ENCODE peak calls at places on chromosome 1, in six cellular contexts. E is esophagus muscularis mucosa, N is brain microvascular endothelial cell, R is small intestine, T is adrenal gland, Q is MM.1S. O is an unnamed sample.
A peak's percentile ranks its signal among the peaks of the same experiment; 100 is the strongest.

GRCh38 chr1:90189889-90190288 is 195.0 kb downstream of the ZNF326 start:
- DNase-seq in T (no peak), E (peak; percentile 72), R (no peak), Q (no peak), N (no peak), O (no peak)

GRCh38 chr1:228899421-228899956 is 164.2 kb downstream of the RHOU start:
- DNase-seq in R (peak; percentile 52), T (no peak), Q (no peak), N (no peak), E (no peak), O (no peak)

GRCh38 chr1:219858980-219859379 is 69.4 kb downstream of the SLC30A10 start:
- DNase-seq in E (no peak), R (peak; percentile 67), Q (no peak), N (no peak), T (no peak), O (no peak)

GRCh38 chr1:173477286-173478098 is at the start of gene PRDX6:
- DNase-seq in Q (peak; percentile 56), N (peak; percentile 77), E (peak; percentile 97), R (peak; percentile 46), T (peak; percentile 91), O (peak; percentile 67)

GRCh38 chr1:79460773-79461436 is 454.4 kb upstream of the ADGRL4 start:
- DNase-seq in Q (peak; percentile 73), R (no peak), E (no peak), T (no peak), N (no peak), O (no peak)

GRCh38 chr1:161166669-161167548 is 683 bp downstream of the PPOX start:
- DNase-seq in T (no peak), Q (peak; percentile 37), E (no peak), N (no peak), R (no peak), O (no peak)

GRCh38 chr1:7333576-7333975 is 437.5 kb upstream of the VAMP3 start:
- DNase-seq in R (no peak), E (no peak), T (no peak), N (no peak), Q (no peak), O (no peak)

GRCh38 chr1:75582725-75583261 is 28.1 kb downstream of the SLC44A5 start:
- DNase-seq in E (no peak), R (no peak), T (no peak), Q (no peak), N (no peak), O (no peak)

GRCh38 chr1:185733818-185734709 is at the start of gene HMCN1:
- DNase-seq in Q (peak; percentile 40), E (no peak), T (peak; percentile 69), N (peak; percentile 34), R (peak; percentile 65), O (peak; percentile 57)

GRCh38 chr1:31580513-31580870 is 4.2 kb downstream of the TINAGL1 start:
- DNase-seq in Q (no peak), T (no peak), N (no peak), E (peak; percentile 92), R (no peak), O (no peak)

GRCh38 chr1:5914676-5915285 is 77.4 kb downstream of the NPHP4 start:
- DNase-seq in E (no peak), Q (no peak), T (no peak), N (no peak), R (no peak), O (no peak)

GRCh38 chr1:168531605-168532345 is 12.0 kb downstream of the XCL2 start:
- DNase-seq in N (no peak), Q (no peak), E (no peak), R (no peak), T (no peak), O (no peak)

GRCh38 chr1:168535536-168535935 is 8.3 kb downstream of the XCL2 start:
- DNase-seq in T (no peak), N (no peak), E (no peak), Q (peak; percentile 91), R (peak; percentile 49), O (no peak)
- H3K4me3 ChIP-seq in T (no peak overlapping the region), N (no peak overlapping the region), E (no peak overlapping the region), Q (peak overlapping the region; percentile 18), R (no peak overlapping the region), O (no peak overlapping the region)

GRCh38 chr1:200153277-200154055 is 126.0 kb downstream of the NR5A2 start:
- DNase-seq in T (no peak), N (no peak), E (no peak), Q (peak; percentile 15), R (no peak), O (no peak)
- H3K4me3 ChIP-seq in T (no peak overlapping the region), N (no peak overlapping the region), E (no peak overlapping the region), Q (no peak overlapping the region), R (no peak overlapping the region), O (no peak overlapping the region)

GRCh38 chr1:20475002-20475401 is 11.0 kb downstream of the CAMK2N1 start:
- DNase-seq in N (no peak), T (no peak), R (no peak), Q (no peak), E (no peak), O (no peak)

GRCh38 chr1:20478072-20478660 is 7.8 kb downstream of the CAMK2N1 start:
- DNase-seq in Q (no peak), T (no peak), R (no peak), N (no peak), E (no peak), O (no peak)

GRCh38 chr1:20474333-20474975 is 11.6 kb downstream of the CAMK2N1 start:
- DNase-seq in E (no peak), T (no peak), Q (no peak), N (no peak), R (no peak), O (no peak)

GRCh38 chr1:20477355-20478071 is 8.5 kb downstream of the CAMK2N1 start:
- DNase-seq in N (no peak), T (peak; percentile 48), R (no peak), Q (no peak), E (no peak), O (peak; percentile 46)

GRCh38 chr1:20476260-20477038 is 9.6 kb downstream of the CAMK2N1 start:
- DNase-seq in E (no peak), N (no peak), T (peak; percentile 92), R (peak; percentile 98), Q (no peak), O (peak; percentile 21)
- H3K4me3 ChIP-seq in E (no peak overlapping the region), N (no peak overlapping the region), T (no peak overlapping the region), R (no peak overlapping the region), Q (no peak overlapping the region), O (no peak overlapping the region)

DNA sequence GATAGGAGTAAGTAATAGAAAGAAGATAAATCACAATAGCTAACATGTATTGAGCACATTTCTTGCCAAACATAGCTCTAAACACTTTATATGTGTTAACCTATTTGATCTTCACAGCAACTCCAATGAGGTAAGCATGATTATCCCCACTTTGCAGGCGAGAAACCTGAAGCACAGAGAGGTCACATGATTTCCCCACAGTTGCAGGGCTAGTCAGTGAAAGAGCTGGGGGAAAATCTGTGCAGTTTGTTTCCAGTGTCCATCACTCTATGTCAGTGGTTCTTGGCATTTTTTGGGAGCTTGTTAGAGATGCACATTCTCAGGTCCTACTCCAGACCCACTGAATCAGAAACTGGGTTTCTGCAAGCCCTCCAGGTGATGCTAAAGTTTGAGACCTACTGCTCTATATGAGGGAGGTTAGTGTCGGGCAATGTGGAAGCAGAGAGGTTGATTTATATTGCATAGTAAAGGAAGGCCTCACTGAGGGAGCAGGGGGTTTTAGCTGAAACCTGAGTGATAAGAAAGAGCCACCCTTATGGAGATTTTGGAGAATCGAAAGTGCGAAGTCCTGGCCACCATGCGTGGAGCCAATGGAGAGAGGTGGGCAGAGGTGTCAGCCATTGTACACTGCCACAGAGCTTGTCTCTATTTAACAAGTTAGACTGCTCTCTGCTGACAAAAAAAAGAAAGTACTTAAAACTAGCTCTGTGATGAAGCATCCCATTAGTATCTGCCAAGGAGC is 20.9 kb downstream of the MCOLN3 start:
- DNase-seq in Q (no peak), E (no peak), N (no peak), R (no peak), T (no peak), O (no peak)
- H3K4me3 ChIP-seq in Q (no peak overlapping the region), E (no peak overlapping the region), N (no peak overlapping the region), R (no peak overlapping the region), T (no peak overlapping the region), O (no peak overlapping the region)

GRCh38 chr1:10968411-10968826 is 44.0 kb upstream of the TARDBP start:
- DNase-seq in E (no peak), R (peak; percentile 36), T (peak; percentile 40), N (no peak), Q (peak; percentile 38), O (no peak)
- H3K4me3 ChIP-seq in E (peak overlapping the region; percentile 32), R (no peak overlapping the region), T (no peak overlapping the region), N (no peak overlapping the region), Q (peak overlapping the region; percentile 45), O (no peak overlapping the region)

DNA sequence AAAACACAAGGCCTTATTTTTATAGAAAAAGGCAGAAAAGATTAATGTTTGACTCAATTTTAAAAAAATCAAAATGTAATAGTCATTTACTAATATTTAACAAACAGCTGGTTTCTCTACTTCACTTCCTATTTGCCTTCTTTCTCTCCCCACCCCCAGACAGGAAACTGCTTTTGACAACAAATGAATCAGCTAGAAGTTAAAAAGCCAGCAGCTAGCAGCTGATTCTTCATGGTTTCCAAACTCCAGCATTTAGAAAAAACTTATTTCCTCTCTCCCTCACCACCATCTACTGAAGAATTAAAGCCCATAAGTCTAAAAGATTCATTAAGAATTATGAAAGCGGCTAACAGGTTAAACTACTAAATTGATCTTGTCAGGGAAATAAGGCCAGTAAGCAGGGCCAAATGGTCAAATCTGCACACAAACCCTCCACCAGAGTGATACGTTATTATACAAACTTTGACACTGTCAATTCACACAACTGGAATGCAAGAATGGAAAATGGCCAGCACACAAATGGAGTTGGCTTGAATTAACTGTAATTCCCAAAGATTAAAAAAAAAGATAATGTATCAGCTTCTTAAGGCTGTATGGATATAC is 4.0 kb downstream of the WDR26 start:
- DNase-seq in E (no peak), R (peak; percentile 40), N (peak; percentile 67), T (no peak), Q (peak; percentile 65), O (peak; percentile 48)
- H3K4me3 ChIP-seq in E (peak overlapping the region; percentile 91), R (no peak overlapping the region), N (peak overlapping the region; percentile 20), T (no peak overlapping the region), Q (peak overlapping the region; percentile 9), O (peak overlapping the region; percentile 2)

GRCh38 chr1:13782634-13782995 is 82.6 kb downstream of the PRDM2 start:
- DNase-seq in T (no peak), R (no peak), N (no peak), Q (no peak), E (no peak), O (no peak)
- H3K4me3 ChIP-seq in T (no peak overlapping the region), R (no peak overlapping the region), N (no peak overlapping the region), Q (no peak overlapping the region), E (no peak overlapping the region), O (no peak overlapping the region)

GRCh38 chr1:101240041-101240430 is 3.2 kb downstream of the S1PR1 start:
- DNase-seq in E (no peak), T (no peak), Q (no peak), N (no peak), R (no peak), O (no peak)
- H3K4me3 ChIP-seq in E (peak overlapping the region; percentile 65), T (no peak overlapping the region), Q (no peak overlapping the region), N (no peak overlapping the region), R (no peak overlapping the region), O (no peak overlapping the region)

O was measured in MG63.